ENCODE peak calls at places on chromosomes 11 and 22, in nine cellular contexts. Q is right cardiac atrium; N is CD4-positive, CD25-positive, alpha-beta regulatory T cell; C is psoas muscle; M is heart left ventricle; U is mammary epithelial cell; E is IMR-90; X is gastrocnemius medialis; R is pancreas. Z is an unnamed sample.
A peak's percentile ranks its signal among the peaks of the same experiment; 100 is the strongest.

GRCh38 chr11:46737699-46738098 is 18.7 kb downstream of the F2 start:
- DNase-seq in R (no peak), Q (no peak), E (no peak), U (no peak), C (no peak), M (no peak), X (no peak), N (no peak), Z (no peak)

GRCh38 chr11:69434341-69434960 is 47.0 kb upstream of the LINC01488 start:
- DNase-seq in R (peak; percentile 51), M (no peak), Q (no peak), C (peak; percentile 28), N (no peak), U (no peak), E (no peak), X (no peak), Z (peak; percentile 66)

GRCh38 chr11:37830532-37830931 is 1232.5 kb upstream of the RAG2 start:
- DNase-seq in R (no peak), U (no peak), E (no peak), N (no peak), X (no peak), C (no peak), M (no peak), Q (no peak), Z (no peak)

GRCh38 chr11:41578421-41579047 is 119.1 kb upstream of the LRRC4C start:
- DNase-seq in Q (no peak), C (no peak), X (no peak), U (peak; percentile 8), M (no peak), E (no peak), R (no peak), N (no peak), Z (no peak)

GRCh38 chr11:64712430-64713030 is 10.5 kb downstream of the NRXN2 start:
- DNase-seq in R (no peak), X (no peak), N (no peak), Q (peak; percentile 47), U (no peak), E (no peak), C (no peak), M (no peak), Z (no peak)

GRCh38 chr22:41501209-41501608 is 32.3 kb downstream of the ACO2 start:
- DNase-seq in E (no peak), N (peak; percentile 11), Q (peak; percentile 7), U (no peak), C (peak; percentile 37), R (no peak), M (no peak), X (no peak), Z (no peak)

GRCh38 chr11:71472357-71472885 is 19.4 kb downstream of the NADSYN1 start:
- DNase-seq in U (no peak), C (no peak), Q (no peak), R (peak; percentile 20), E (no peak), X (no peak), M (no peak), N (no peak), Z (no peak)

GRCh38 chr11:59510917-59511589 is at the start of gene OR4D9:
- DNase-seq in U (no peak), E (no peak), N (no peak), C (no peak), Q (no peak), R (no peak), X (no peak), M (no peak), Z (no peak)

GRCh38 chr11:123457187-123457770 is 27.2 kb downstream of the GRAMD1B start:
- DNase-seq in E (no peak), U (no peak), C (no peak), R (no peak), N (peak; percentile 32), Q (no peak), M (peak; percentile 37), X (peak; percentile 10), Z (no peak)

GRCh38 chr11:9820260-9820659 is 156.4 kb downstream of the SWAP70 start:
- DNase-seq in C (peak; percentile 60), E (no peak), M (peak; percentile 65), Q (peak; percentile 81), U (no peak), N (no peak), X (peak; percentile 38), R (no peak), Z (no peak)

DNA sequence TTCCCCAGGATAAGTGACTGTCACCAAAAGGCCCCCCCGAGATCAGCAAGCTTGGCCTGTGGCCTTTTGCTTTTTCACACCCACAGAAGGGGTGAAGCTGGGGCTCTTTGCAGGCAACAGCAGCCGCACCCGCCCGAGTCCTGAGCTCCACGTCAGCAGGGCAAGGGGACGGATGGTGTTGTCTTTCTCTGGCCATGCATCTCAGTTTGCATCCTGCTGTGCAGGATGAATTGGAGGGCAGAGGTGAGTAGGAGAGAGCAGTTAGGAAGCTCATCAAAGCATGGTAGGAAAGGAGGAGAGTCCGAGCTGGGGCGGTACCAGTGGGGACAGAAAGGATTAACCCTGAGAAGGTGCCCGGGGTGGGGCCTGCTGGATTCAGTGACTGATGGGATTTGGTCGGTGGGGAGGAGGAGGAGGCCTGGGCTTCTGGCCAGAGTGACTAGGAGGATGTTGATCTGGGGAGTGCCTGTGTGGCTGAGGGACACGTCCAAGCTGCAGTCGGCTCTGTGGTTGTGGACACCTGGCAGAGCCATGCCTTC is 14.5 kb downstream of the FAM83F start:
- DNase-seq in X (no peak), U (peak; percentile 70), E (peak; percentile 16), R (no peak), N (no peak), C (no peak), Q (no peak), M (no peak), Z (no peak)
- H3K4me3 ChIP-seq in X (no peak overlapping the region), U (no peak overlapping the region), E (no peak overlapping the region), R (no peak overlapping the region), N (no peak overlapping the region), C (no peak overlapping the region), Q (no peak overlapping the region), M (no peak overlapping the region), Z (no peak overlapping the region)

GRCh38 chr11:96158126-96158525 is 184.9 kb downstream of the MAML2 start:
- DNase-seq in R (no peak), U (no peak), E (no peak), X (no peak), Q (no peak), C (no peak), M (no peak), N (no peak), Z (no peak)

GRCh38 chr11:96161271-96162089 is 181.5 kb downstream of the MAML2 start:
- DNase-seq in M (no peak), Q (no peak), N (no peak), X (no peak), E (peak; percentile 68), R (no peak), C (no peak), U (no peak), Z (peak; percentile 6)

GRCh38 chr11:96162816-96163499 is 180.0 kb downstream of the MAML2 start:
- DNase-seq in E (peak; percentile 95), C (no peak), M (peak; percentile 56), N (no peak), U (peak; percentile 29), Q (no peak), R (no peak), X (peak; percentile 14), Z (peak; percentile 33)

GRCh38 chr11:96157517-96157873 is 185.5 kb downstream of the MAML2 start:
- DNase-seq in X (no peak), C (no peak), U (no peak), Q (no peak), M (no peak), E (no peak), R (no peak), N (no peak), Z (no peak)

GRCh38 chr11:96159968-96160367 is 183.0 kb downstream of the MAML2 start:
- DNase-seq in X (no peak), E (no peak), Q (no peak), M (no peak), N (no peak), R (no peak), U (no peak), C (no peak), Z (peak; percentile 17)
- H3K4me1 ChIP-seq in X (peaks cover 29% of the 10 kb centered on the region), E (peaks cover 23% of the 10 kb centered on the region), Q (peaks cover 17% of the 10 kb centered on the region), M (peaks cover 50% of the 10 kb centered on the region), N (peaks cover 29% of the 10 kb centered on the region), R (no peaks in the 10 kb centered on the region), U (peaks cover 28% of the 10 kb centered on the region), C (peaks cover 3% of the 10 kb centered on the region), Z (peaks cover 41% of the 10 kb centered on the region)

GRCh38 chr11:117199916-117200812 is 994 bp downstream of the TAGLN start:
- DNase-seq in E (no peak), R (no peak), M (no peak), C (no peak), N (no peak), Q (peak; percentile 65), U (no peak), X (no peak), Z (no peak)

GRCh38 chr11:117200813-117201515 is 1.8 kb downstream of the TAGLN start:
- DNase-seq in Q (peak; percentile 57), M (peak; percentile 13), R (no peak), E (peak; percentile 32), N (no peak), C (no peak), X (no peak), U (no peak), Z (no peak)

GRCh38 chr11:117198613-117199012 is 557 bp upstream of the TAGLN start:
- DNase-seq in U (no peak), M (no peak), X (no peak), Q (no peak), C (no peak), N (no peak), E (no peak), R (no peak), Z (no peak)

GRCh38 chr11:117197516-117198456 is 1.4 kb upstream of the TAGLN start:
- DNase-seq in M (peak; percentile 33), Q (peak; percentile 83), N (no peak), E (peak; percentile 32), R (no peak), C (peak; percentile 48), U (no peak), X (no peak), Z (no peak)

DNA sequence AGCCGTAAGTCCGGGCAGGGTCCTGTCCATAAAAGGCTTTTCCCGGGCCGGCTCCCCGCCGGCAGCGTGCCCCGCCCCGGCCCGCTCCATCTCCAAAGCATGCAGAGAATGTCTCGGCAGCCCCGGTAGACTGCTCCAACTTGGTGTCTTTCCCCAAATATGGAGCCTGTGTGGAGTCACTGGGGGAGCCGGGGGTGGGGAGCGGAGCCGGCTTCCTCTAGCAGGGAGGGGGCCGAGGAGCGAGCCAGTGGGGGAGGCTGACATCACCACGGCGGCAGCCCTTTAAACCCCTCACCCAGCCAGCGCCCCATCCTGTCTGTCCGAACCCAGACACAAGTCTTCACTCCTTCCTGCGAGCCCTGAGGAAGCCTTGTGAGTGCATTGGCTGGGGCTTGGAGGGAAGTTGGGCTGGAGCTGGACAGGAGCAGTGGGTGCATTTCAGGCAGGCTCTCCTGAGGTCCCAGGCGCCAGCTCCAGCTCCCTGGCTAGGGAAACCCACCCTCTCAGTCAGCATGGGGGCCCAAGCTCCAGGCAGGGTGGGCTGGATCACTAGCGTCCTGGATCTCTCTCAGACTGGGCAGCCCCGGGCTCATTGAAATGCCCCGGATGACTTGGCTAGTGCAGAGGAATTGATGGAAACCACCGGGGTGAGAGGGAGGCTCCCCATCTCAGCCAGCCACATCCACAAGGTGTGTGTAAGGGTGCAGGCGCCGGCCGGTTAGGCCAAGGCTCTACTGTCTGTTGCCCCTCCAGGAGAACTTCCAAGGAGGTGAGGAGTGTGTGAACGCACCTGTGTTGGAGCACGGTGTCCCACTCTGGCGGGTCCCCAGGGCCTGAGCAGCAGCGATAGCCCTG is at the start of gene TAGLN:
- DNase-seq in N (no peak), E (peak; percentile 94), C (peak; percentile 85), M (peak; percentile 86), Q (peak; percentile 96), X (no peak), U (peak; percentile 57), R (no peak), Z (peak; percentile 69)
- H3K4me3 ChIP-seq in N (no peak within 1 kb of the TSS), E (peak within 1 kb of the TSS; percentile 49), C (peak within 1 kb of the TSS; percentile 58), M (peak within 1 kb of the TSS; percentile 50), Q (peak within 1 kb of the TSS; percentile 40), X (peak within 1 kb of the TSS; percentile 57), U (peak within 1 kb of the TSS; percentile 43), R (no peak within 1 kb of the TSS), Z (no peak within 1 kb of the TSS)

GRCh38 chr11:86458294-86459001 is 83.8 kb downstream of the CCDC81 start:
- DNase-seq in N (no peak), M (no peak), Q (no peak), E (no peak), C (no peak), R (no peak), X (no peak), U (no peak), Z (no peak)
- H3K4me1 ChIP-seq in N (no peaks in the 10 kb centered on the region), M (peaks cover 55% of the 10 kb centered on the region), Q (peaks cover 13% of the 10 kb centered on the region), E (peaks cover 22% of the 10 kb centered on the region), C (peaks cover 4% of the 10 kb centered on the region), R (no peaks in the 10 kb centered on the region), X (peaks cover 11% of the 10 kb centered on the region), U (peaks cover 41% of the 10 kb centered on the region), Z (peaks cover 31% of the 10 kb centered on the region)

Z was measured in PC-9.